ENCODE peak calls at places on chromosomes 11 and 22, in eight cellular contexts. One of them, this sample, is unnamed.

GRCh38 chr11:88398372-88399140 is 61.0 kb upstream of the CTSC start:
- DNase-seq in H54: no peak
- DNase-seq in gastrocnemius medialis: no peak
- DNase-seq in fibroblast of villous mesenchyme: peak
- DNase-seq in anterior cingulate cortex: no peak
- DNase-seq in stimulated activated CD4-positive, alpha-beta T cell treated with anti-CD3 and anti-CD28 coated beads, Interleukin-12 subunit alpha, Interleukin-12 subunit beta, amount 100 ng/mL, for 24 hours: no peak
- DNase-seq in mesenteric fat pad: no peak
- DNase-seq in kidney epithelial cell: peak
- DNase-seq in this sample: no peak

GRCh38 chr22:20781272-20781990 is 7.5 kb downstream of the SERPIND1 start:
- DNase-seq in H54: no peak
- DNase-seq in gastrocnemius medialis: no peak
- DNase-seq in fibroblast of villous mesenchyme: peak
- DNase-seq in anterior cingulate cortex: no peak
- DNase-seq in stimulated activated CD4-positive, alpha-beta T cell treated with anti-CD3 and anti-CD28 coated beads, Interleukin-12 subunit alpha, Interleukin-12 subunit beta, amount 100 ng/mL, for 24 hours: no peak
- DNase-seq in mesenteric fat pad: no peak
- DNase-seq in kidney epithelial cell: no peak
- DNase-seq in this sample: no peak

GRCh38 chr11:60765355-60765754 is 8.7 kb downstream of the MS4A15 start:
- DNase-seq in H54: no peak
- DNase-seq in gastrocnemius medialis: no peak
- DNase-seq in fibroblast of villous mesenchyme: no peak
- DNase-seq in anterior cingulate cortex: no peak
- DNase-seq in stimulated activated CD4-positive, alpha-beta T cell treated with anti-CD3 and anti-CD28 coated beads, Interleukin-12 subunit alpha, Interleukin-12 subunit beta, amount 100 ng/mL, for 24 hours: no peak
- DNase-seq in mesenteric fat pad: no peak
- DNase-seq in kidney epithelial cell: no peak
- DNase-seq in this sample: no peak

GRCh38 chr11:124946735-124947141 is 7.3 kb upstream of the CCDC15 start:
- DNase-seq in H54: no peak
- DNase-seq in gastrocnemius medialis: no peak
- DNase-seq in fibroblast of villous mesenchyme: peak
- DNase-seq in anterior cingulate cortex: peak
- DNase-seq in stimulated activated CD4-positive, alpha-beta T cell treated with anti-CD3 and anti-CD28 coated beads, Interleukin-12 subunit alpha, Interleukin-12 subunit beta, amount 100 ng/mL, for 24 hours: no peak
- DNase-seq in mesenteric fat pad: no peak
- DNase-seq in kidney epithelial cell: no peak
- DNase-seq in this sample: no peak

GRCh38 chr11:87301785-87302540 is 264.2 kb downstream of the TMEM135 start:
- DNase-seq in H54: no peak
- DNase-seq in gastrocnemius medialis: no peak
- DNase-seq in fibroblast of villous mesenchyme: no peak
- DNase-seq in anterior cingulate cortex: no peak
- DNase-seq in stimulated activated CD4-positive, alpha-beta T cell treated with anti-CD3 and anti-CD28 coated beads, Interleukin-12 subunit alpha, Interleukin-12 subunit beta, amount 100 ng/mL, for 24 hours: no peak
- DNase-seq in mesenteric fat pad: no peak
- DNase-seq in kidney epithelial cell: peak
- DNase-seq in this sample: no peak

GRCh38 chr11:103586756-103587155 is 449.7 kb upstream of the DDI1 start:
- DNase-seq in H54: no peak
- DNase-seq in gastrocnemius medialis: peak
- DNase-seq in fibroblast of villous mesenchyme: peak
- DNase-seq in anterior cingulate cortex: no peak
- DNase-seq in stimulated activated CD4-positive, alpha-beta T cell treated with anti-CD3 and anti-CD28 coated beads, Interleukin-12 subunit alpha, Interleukin-12 subunit beta, amount 100 ng/mL, for 24 hours: no peak
- DNase-seq in mesenteric fat pad: no peak
- DNase-seq in kidney epithelial cell: no peak
- DNase-seq in this sample: no peak

GRCh38 chr11:117673561-117673960 is 123.5 kb downstream of the DSCAML1 start:
- DNase-seq in H54: no peak
- DNase-seq in gastrocnemius medialis: no peak
- DNase-seq in fibroblast of villous mesenchyme: no peak
- DNase-seq in anterior cingulate cortex: peak
- DNase-seq in stimulated activated CD4-positive, alpha-beta T cell treated with anti-CD3 and anti-CD28 coated beads, Interleukin-12 subunit alpha, Interleukin-12 subunit beta, amount 100 ng/mL, for 24 hours: no peak
- DNase-seq in mesenteric fat pad: no peak
- DNase-seq in kidney epithelial cell: no peak
- DNase-seq in this sample: no peak

GRCh38 chr11:115911656-115912055 is 407.4 kb upstream of the CADM1 start:
- DNase-seq in H54: no peak
- DNase-seq in gastrocnemius medialis: no peak
- DNase-seq in fibroblast of villous mesenchyme: no peak
- DNase-seq in anterior cingulate cortex: no peak
- DNase-seq in stimulated activated CD4-positive, alpha-beta T cell treated with anti-CD3 and anti-CD28 coated beads, Interleukin-12 subunit alpha, Interleukin-12 subunit beta, amount 100 ng/mL, for 24 hours: no peak
- DNase-seq in mesenteric fat pad: no peak
- DNase-seq in kidney epithelial cell: no peak
- DNase-seq in this sample: no peak

GRCh38 chr11:60594998-60595637 is 79.9 kb downstream of the MS4A13 start:
- DNase-seq in H54: no peak
- DNase-seq in gastrocnemius medialis: no peak
- DNase-seq in fibroblast of villous mesenchyme: no peak
- DNase-seq in anterior cingulate cortex: peak
- DNase-seq in stimulated activated CD4-positive, alpha-beta T cell treated with anti-CD3 and anti-CD28 coated beads, Interleukin-12 subunit alpha, Interleukin-12 subunit beta, amount 100 ng/mL, for 24 hours: no peak
- DNase-seq in mesenteric fat pad: no peak
- DNase-seq in kidney epithelial cell: no peak
- DNase-seq in this sample: no peak

GRCh38 chr11:123478352-123478986 is 48.4 kb downstream of the GRAMD1B start:
- DNase-seq in H54: peak
- DNase-seq in gastrocnemius medialis: peak
- DNase-seq in fibroblast of villous mesenchyme: peak
- DNase-seq in anterior cingulate cortex: peak
- DNase-seq in stimulated activated CD4-positive, alpha-beta T cell treated with anti-CD3 and anti-CD28 coated beads, Interleukin-12 subunit alpha, Interleukin-12 subunit beta, amount 100 ng/mL, for 24 hours: peak
- DNase-seq in mesenteric fat pad: peak
- DNase-seq in kidney epithelial cell: no peak
- DNase-seq in this sample: peak

GRCh38 chr22:49960967-49961600 is 512 bp downstream of the PIM3 start:
- DNase-seq in H54: no peak
- DNase-seq in gastrocnemius medialis: peak
- DNase-seq in fibroblast of villous mesenchyme: peak
- DNase-seq in anterior cingulate cortex: no peak
- DNase-seq in stimulated activated CD4-positive, alpha-beta T cell treated with anti-CD3 and anti-CD28 coated beads, Interleukin-12 subunit alpha, Interleukin-12 subunit beta, amount 100 ng/mL, for 24 hours: no peak
- DNase-seq in mesenteric fat pad: peak
- DNase-seq in kidney epithelial cell: no peak
- DNase-seq in this sample: peak

GRCh38 chr11:129766858-129767604 is 48.6 kb upstream of the TMEM45B start:
- DNase-seq in H54: no peak
- DNase-seq in gastrocnemius medialis: no peak
- DNase-seq in fibroblast of villous mesenchyme: peak
- DNase-seq in anterior cingulate cortex: no peak
- DNase-seq in stimulated activated CD4-positive, alpha-beta T cell treated with anti-CD3 and anti-CD28 coated beads, Interleukin-12 subunit alpha, Interleukin-12 subunit beta, amount 100 ng/mL, for 24 hours: no peak
- DNase-seq in mesenteric fat pad: no peak
- DNase-seq in kidney epithelial cell: no peak
- DNase-seq in this sample: no peak

GRCh38 chr11:12704049-12704448 is 29.8 kb downstream of the TEAD1 start:
- DNase-seq in H54: no peak
- DNase-seq in gastrocnemius medialis: no peak
- DNase-seq in fibroblast of villous mesenchyme: peak
- DNase-seq in anterior cingulate cortex: no peak
- DNase-seq in stimulated activated CD4-positive, alpha-beta T cell treated with anti-CD3 and anti-CD28 coated beads, Interleukin-12 subunit alpha, Interleukin-12 subunit beta, amount 100 ng/mL, for 24 hours: no peak
- DNase-seq in mesenteric fat pad: no peak
- DNase-seq in kidney epithelial cell: no peak
- DNase-seq in this sample: no peak

GRCh38 chr11:9972917-9973504 is 309.1 kb downstream of the SWAP70 start:
- DNase-seq in H54: no peak
- DNase-seq in gastrocnemius medialis: no peak
- DNase-seq in fibroblast of villous mesenchyme: peak
- DNase-seq in anterior cingulate cortex: no peak
- DNase-seq in stimulated activated CD4-positive, alpha-beta T cell treated with anti-CD3 and anti-CD28 coated beads, Interleukin-12 subunit alpha, Interleukin-12 subunit beta, amount 100 ng/mL, for 24 hours: no peak
- DNase-seq in mesenteric fat pad: no peak
- DNase-seq in kidney epithelial cell: no peak
- DNase-seq in this sample: no peak

GRCh38 chr11:68954970-68955958 is 25.5 kb downstream of the MRGPRD start:
- DNase-seq in H54: no peak
- DNase-seq in gastrocnemius medialis: no peak
- DNase-seq in fibroblast of villous mesenchyme: peak
- DNase-seq in anterior cingulate cortex: no peak
- DNase-seq in stimulated activated CD4-positive, alpha-beta T cell treated with anti-CD3 and anti-CD28 coated beads, Interleukin-12 subunit alpha, Interleukin-12 subunit beta, amount 100 ng/mL, for 24 hours: no peak
- DNase-seq in mesenteric fat pad: no peak
- DNase-seq in kidney epithelial cell: no peak
- DNase-seq in this sample: no peak

GRCh38 chr22:48517039-48518030 is 1310.3 kb downstream of the BRD1 start:
- DNase-seq in H54: no peak
- DNase-seq in gastrocnemius medialis: no peak
- DNase-seq in fibroblast of villous mesenchyme: no peak
- DNase-seq in anterior cingulate cortex: peak
- DNase-seq in stimulated activated CD4-positive, alpha-beta T cell treated with anti-CD3 and anti-CD28 coated beads, Interleukin-12 subunit alpha, Interleukin-12 subunit beta, amount 100 ng/mL, for 24 hours: no peak
- DNase-seq in mesenteric fat pad: no peak
- DNase-seq in kidney epithelial cell: no peak
- DNase-seq in this sample: no peak

GRCh38 chr22:23401111-23401909 is 178.8 kb downstream of the IGLL1 start:
- DNase-seq in H54: peak
- DNase-seq in gastrocnemius medialis: no peak
- DNase-seq in fibroblast of villous mesenchyme: peak
- DNase-seq in anterior cingulate cortex: no peak
- DNase-seq in stimulated activated CD4-positive, alpha-beta T cell treated with anti-CD3 and anti-CD28 coated beads, Interleukin-12 subunit alpha, Interleukin-12 subunit beta, amount 100 ng/mL, for 24 hours: no peak
- DNase-seq in mesenteric fat pad: peak
- DNase-seq in kidney epithelial cell: peak
- DNase-seq in this sample: no peak

GRCh38 chr11:45857834-45858492 is 10.7 kb downstream of the CRY2 start:
- DNase-seq in H54: no peak
- DNase-seq in gastrocnemius medialis: peak
- DNase-seq in fibroblast of villous mesenchyme: peak
- DNase-seq in anterior cingulate cortex: peak
- DNase-seq in stimulated activated CD4-positive, alpha-beta T cell treated with anti-CD3 and anti-CD28 coated beads, Interleukin-12 subunit alpha, Interleukin-12 subunit beta, amount 100 ng/mL, for 24 hours: no peak
- DNase-seq in mesenteric fat pad: peak
- DNase-seq in kidney epithelial cell: peak
- DNase-seq in this sample: peak

GRCh38 chr11:24767411-24767810 is 270.6 kb downstream of the LUZP2 start:
- DNase-seq in H54: no peak
- DNase-seq in gastrocnemius medialis: no peak
- DNase-seq in fibroblast of villous mesenchyme: no peak
- DNase-seq in anterior cingulate cortex: no peak
- DNase-seq in stimulated activated CD4-positive, alpha-beta T cell treated with anti-CD3 and anti-CD28 coated beads, Interleukin-12 subunit alpha, Interleukin-12 subunit beta, amount 100 ng/mL, for 24 hours: no peak
- DNase-seq in mesenteric fat pad: no peak
- DNase-seq in kidney epithelial cell: no peak
- DNase-seq in this sample: no peak

GRCh38 chr11:95794086-95794485 is 3.8 kb downstream of the CEP57 start:
- DNase-seq in H54: no peak
- DNase-seq in gastrocnemius medialis: no peak
- DNase-seq in fibroblast of villous mesenchyme: no peak
- DNase-seq in anterior cingulate cortex: no peak
- DNase-seq in stimulated activated CD4-positive, alpha-beta T cell treated with anti-CD3 and anti-CD28 coated beads, Interleukin-12 subunit alpha, Interleukin-12 subunit beta, amount 100 ng/mL, for 24 hours: no peak
- DNase-seq in mesenteric fat pad: no peak
- DNase-seq in kidney epithelial cell: no peak
- DNase-seq in this sample: no peak

GRCh38 chr11:120482149-120482548 is 29.4 kb upstream of the GRIK4 start:
- DNase-seq in H54: no peak
- DNase-seq in gastrocnemius medialis: no peak
- DNase-seq in fibroblast of villous mesenchyme: peak
- DNase-seq in anterior cingulate cortex: no peak
- DNase-seq in stimulated activated CD4-positive, alpha-beta T cell treated with anti-CD3 and anti-CD28 coated beads, Interleukin-12 subunit alpha, Interleukin-12 subunit beta, amount 100 ng/mL, for 24 hours: no peak
- DNase-seq in mesenteric fat pad: no peak
- DNase-seq in kidney epithelial cell: no peak
- DNase-seq in this sample: no peak

GRCh38 chr11:123235687-123236261 is 40.7 kb upstream of the CLMP start:
- DNase-seq in H54: no peak
- DNase-seq in gastrocnemius medialis: no peak
- DNase-seq in fibroblast of villous mesenchyme: peak
- DNase-seq in anterior cingulate cortex: no peak
- DNase-seq in stimulated activated CD4-positive, alpha-beta T cell treated with anti-CD3 and anti-CD28 coated beads, Interleukin-12 subunit alpha, Interleukin-12 subunit beta, amount 100 ng/mL, for 24 hours: no peak
- DNase-seq in mesenteric fat pad: no peak
- DNase-seq in kidney epithelial cell: no peak
- DNase-seq in this sample: peak

GRCh38 chr11:36774603-36775002 is 176.6 kb upstream of the RAG2 start:
- DNase-seq in H54: peak
- DNase-seq in gastrocnemius medialis: no peak
- DNase-seq in fibroblast of villous mesenchyme: peak
- DNase-seq in anterior cingulate cortex: no peak
- DNase-seq in stimulated activated CD4-positive, alpha-beta T cell treated with anti-CD3 and anti-CD28 coated beads, Interleukin-12 subunit alpha, Interleukin-12 subunit beta, amount 100 ng/mL, for 24 hours: no peak
- DNase-seq in mesenteric fat pad: no peak
- DNase-seq in kidney epithelial cell: no peak
- DNase-seq in this sample: no peak

GRCh38 chr11:70928854-70929598 is 323.4 kb downstream of the SHANK2 start:
- DNase-seq in H54: no peak
- DNase-seq in gastrocnemius medialis: no peak
- DNase-seq in fibroblast of villous mesenchyme: no peak
- DNase-seq in anterior cingulate cortex: no peak
- DNase-seq in stimulated activated CD4-positive, alpha-beta T cell treated with anti-CD3 and anti-CD28 coated beads, Interleukin-12 subunit alpha, Interleukin-12 subunit beta, amount 100 ng/mL, for 24 hours: no peak
- DNase-seq in mesenteric fat pad: no peak
- DNase-seq in kidney epithelial cell: no peak
- DNase-seq in this sample: no peak

GRCh38 chr11:62707277-62707771 is at the start of the genes BSCL2 and GNG3:
- DNase-seq in H54: no peak
- DNase-seq in gastrocnemius medialis: no peak
- DNase-seq in fibroblast of villous mesenchyme: no peak
- DNase-seq in anterior cingulate cortex: peak
- DNase-seq in stimulated activated CD4-positive, alpha-beta T cell treated with anti-CD3 and anti-CD28 coated beads, Interleukin-12 subunit alpha, Interleukin-12 subunit beta, amount 100 ng/mL, for 24 hours: no peak
- DNase-seq in mesenteric fat pad: no peak
- DNase-seq in kidney epithelial cell: no peak
- DNase-seq in this sample: no peak

GRCh38 chr11:110966131-110966530 is 253.9 kb upstream of the ARHGAP20 start:
- DNase-seq in H54: no peak
- DNase-seq in gastrocnemius medialis: peak
- DNase-seq in fibroblast of villous mesenchyme: no peak
- DNase-seq in anterior cingulate cortex: no peak
- DNase-seq in stimulated activated CD4-positive, alpha-beta T cell treated with anti-CD3 and anti-CD28 coated beads, Interleukin-12 subunit alpha, Interleukin-12 subunit beta, amount 100 ng/mL, for 24 hours: no peak
- DNase-seq in mesenteric fat pad: no peak
- DNase-seq in kidney epithelial cell: no peak
- DNase-seq in this sample: no peak

GRCh38 chr11:3824714-3825472 is 15.9 kb downstream of the RHOG start:
- DNase-seq in H54: peak
- DNase-seq in gastrocnemius medialis: peak
- DNase-seq in fibroblast of villous mesenchyme: peak
- DNase-seq in anterior cingulate cortex: peak
- DNase-seq in stimulated activated CD4-positive, alpha-beta T cell treated with anti-CD3 and anti-CD28 coated beads, Interleukin-12 subunit alpha, Interleukin-12 subunit beta, amount 100 ng/mL, for 24 hours: peak
- DNase-seq in mesenteric fat pad: no peak
- DNase-seq in kidney epithelial cell: no peak
- DNase-seq in this sample: no peak

GRCh38 chr11:8831861-8832260 is 79.1 kb upstream of the AKIP1 start:
- DNase-seq in H54: no peak
- DNase-seq in gastrocnemius medialis: no peak
- DNase-seq in fibroblast of villous mesenchyme: no peak
- DNase-seq in anterior cingulate cortex: no peak
- DNase-seq in stimulated activated CD4-positive, alpha-beta T cell treated with anti-CD3 and anti-CD28 coated beads, Interleukin-12 subunit alpha, Interleukin-12 subunit beta, amount 100 ng/mL, for 24 hours: no peak
- DNase-seq in mesenteric fat pad: no peak
- DNase-seq in kidney epithelial cell: no peak
- DNase-seq in this sample: no peak

GRCh38 chr11:45154276-45154675 is 7.8 kb downstream of the PRDM11 start:
- DNase-seq in H54: no peak
- DNase-seq in gastrocnemius medialis: no peak
- DNase-seq in fibroblast of villous mesenchyme: no peak
- DNase-seq in anterior cingulate cortex: no peak
- DNase-seq in stimulated activated CD4-positive, alpha-beta T cell treated with anti-CD3 and anti-CD28 coated beads, Interleukin-12 subunit alpha, Interleukin-12 subunit beta, amount 100 ng/mL, for 24 hours: no peak
- DNase-seq in mesenteric fat pad: peak
- DNase-seq in kidney epithelial cell: no peak
- DNase-seq in this sample: no peak

GRCh38 chr11:117470576-117470975 is 142.9 kb downstream of the CEP164 start:
- DNase-seq in H54: no peak
- DNase-seq in gastrocnemius medialis: no peak
- DNase-seq in fibroblast of villous mesenchyme: no peak
- DNase-seq in anterior cingulate cortex: no peak
- DNase-seq in stimulated activated CD4-positive, alpha-beta T cell treated with anti-CD3 and anti-CD28 coated beads, Interleukin-12 subunit alpha, Interleukin-12 subunit beta, amount 100 ng/mL, for 24 hours: no peak
- DNase-seq in mesenteric fat pad: no peak
- DNase-seq in kidney epithelial cell: no peak
- DNase-seq in this sample: no peak

GRCh38 chr11:109857637-109858036 is 235.6 kb upstream of the ZC3H12C start:
- DNase-seq in H54: no peak
- DNase-seq in gastrocnemius medialis: no peak
- DNase-seq in fibroblast of villous mesenchyme: no peak
- DNase-seq in anterior cingulate cortex: no peak
- DNase-seq in stimulated activated CD4-positive, alpha-beta T cell treated with anti-CD3 and anti-CD28 coated beads, Interleukin-12 subunit alpha, Interleukin-12 subunit beta, amount 100 ng/mL, for 24 hours: no peak
- DNase-seq in mesenteric fat pad: no peak
- DNase-seq in kidney epithelial cell: no peak
- DNase-seq in this sample: no peak

GRCh38 chr22:26443901-26444300 is 14.8 kb downstream of the ASPHD2 start:
- DNase-seq in H54: no peak
- DNase-seq in gastrocnemius medialis: no peak
- DNase-seq in fibroblast of villous mesenchyme: no peak
- DNase-seq in anterior cingulate cortex: no peak
- DNase-seq in stimulated activated CD4-positive, alpha-beta T cell treated with anti-CD3 and anti-CD28 coated beads, Interleukin-12 subunit alpha, Interleukin-12 subunit beta, amount 100 ng/mL, for 24 hours: no peak
- DNase-seq in mesenteric fat pad: peak
- DNase-seq in kidney epithelial cell: no peak
- DNase-seq in this sample: peak

GRCh38 chr11:76798656-76799055 is 15.5 kb downstream of the TSKU start:
- DNase-seq in H54: no peak
- DNase-seq in gastrocnemius medialis: no peak
- DNase-seq in fibroblast of villous mesenchyme: no peak
- DNase-seq in anterior cingulate cortex: no peak
- DNase-seq in stimulated activated CD4-positive, alpha-beta T cell treated with anti-CD3 and anti-CD28 coated beads, Interleukin-12 subunit alpha, Interleukin-12 subunit beta, amount 100 ng/mL, for 24 hours: no peak
- DNase-seq in mesenteric fat pad: peak
- DNase-seq in kidney epithelial cell: no peak
- DNase-seq in this sample: no peak

GRCh38 chr11:6350070-6350469 is 29.8 kb upstream of the CAVIN3 start:
- DNase-seq in H54: no peak
- DNase-seq in gastrocnemius medialis: no peak
- DNase-seq in fibroblast of villous mesenchyme: no peak
- DNase-seq in anterior cingulate cortex: no peak
- DNase-seq in stimulated activated CD4-positive, alpha-beta T cell treated with anti-CD3 and anti-CD28 coated beads, Interleukin-12 subunit alpha, Interleukin-12 subunit beta, amount 100 ng/mL, for 24 hours: no peak
- DNase-seq in mesenteric fat pad: no peak
- DNase-seq in kidney epithelial cell: no peak
- DNase-seq in this sample: no peak